ENCODE peak calls at places on chromosomes 3 and 15, in six cellular contexts. A is SK-N-SH, N is H1, V is K562, X is GM12891, M is GM12878. R is an unnamed sample.

GRCh38 chr3:185823280-185824044 is 1.4 kb downstream of the IGF2BP2 start:
- DNase-seq in A (peak), N (no peak), V (peak), X (peak), M (no peak), R (peak)

GRCh38 chr3:120446891-120447668 is 3.7 kb downstream of the FSTL1 start:
- DNase-seq in A (no peak), N (no peak), V (no peak), X (no peak), M (no peak), R (no peak)

GRCh38 chr15:69904296-69904560 is 193.5 kb downstream of the TLE3 start:
- DNase-seq in A (peak), N (no peak), V (no peak), X (no peak), M (no peak), R (no peak)

GRCh38 chr15:95129589-95129988 is 898.2 kb downstream of the MCTP2 start:
- DNase-seq in A (no peak), N (no peak), V (no peak), X (no peak), M (no peak), R (no peak)

GRCh38 chr15:78072080-78072892 is 5.2 kb downstream of the TBC1D2B start:
- DNase-seq in A (no peak), N (no peak), V (no peak), X (no peak), M (no peak), R (no peak)

GRCh38 chr3:24365168-24365567 is 129.5 kb downstream of the THRB start:
- DNase-seq in A (peak), N (no peak), V (no peak), X (no peak), M (no peak), R (no peak)

GRCh38 chr15:55389276-55389631 is 18.9 kb downstream of the CCPG1 start:
- DNase-seq in A (no peak), N (no peak), V (no peak), X (no peak), M (no peak), R (no peak)

GRCh38 chr15:68277605-68278344 is at the start of gene FEM1B:
- DNase-seq in A (peak), N (peak), V (peak), X (peak), M (peak), R (peak)

GRCh38 chr3:24096695-24097290 is 151.7 kb downstream of the NR1D2 start:
- DNase-seq in A (no peak), N (no peak), V (no peak), X (no peak), M (no peak), R (no peak)

GRCh38 chr3:119145500-119146167 is at the start of gene TEX55:
- DNase-seq in A (peak), N (no peak), V (peak), X (peak), M (no peak), R (peak)

GRCh38 chr3:188124184-188124583 is 29.8 kb upstream of the LPP start:
- DNase-seq in A (no peak), N (no peak), V (no peak), X (no peak), M (no peak), R (no peak)

GRCh38 chr15:90075420-90076289 is 26.6 kb downstream of the IDH2 start:
- DNase-seq in A (no peak), N (no peak), V (no peak), X (no peak), M (no peak), R (no peak)

GRCh38 chr3:151051533-151051932 is 33.9 kb upstream of the MED12L start:
- DNase-seq in A (no peak), N (no peak), V (no peak), X (no peak), M (no peak), R (no peak)

GRCh38 chr15:29765898-29766537 is 56.2 kb downstream of the TJP1 start:
- DNase-seq in A (no peak), N (no peak), V (no peak), X (no peak), M (no peak), R (no peak)

GRCh38 chr3:8416965-8417364 is 84.7 kb upstream of the LMCD1 start:
- DNase-seq in A (no peak), N (no peak), V (peak), X (no peak), M (no peak), R (no peak)

GRCh38 chr15:67803996-67804843 is 21.1 kb upstream of the SKOR1 start:
- DNase-seq in A (no peak), N (no peak), V (peak), X (no peak), M (no peak), R (no peak)

GRCh38 chr3:70225146-70225545 is 87.3 kb downstream of the MDFIC2 start:
- DNase-seq in A (no peak), N (no peak), V (no peak), X (no peak), M (no peak), R (no peak)

GRCh38 chr3:49704629-49705028 is 14.9 kb downstream of the AMIGO3 start:
- DNase-seq in A (no peak), N (no peak), V (no peak), X (no peak), M (no peak), R (no peak)

GRCh38 chr3:172550347-172550943 is 27.2 kb upstream of the TNFSF10 start:
- DNase-seq in A (no peak), N (no peak), V (peak), X (no peak), M (no peak), R (no peak)

GRCh38 chr3:5194801-5195509 is 7.4 kb downstream of the EDEM1 start:
- DNase-seq in A (no peak), N (no peak), V (peak), X (no peak), M (no peak), R (no peak)

GRCh38 chr3:30516238-30516637 is 90.2 kb upstream of the TGFBR2 start:
- DNase-seq in A (no peak), N (no peak), V (no peak), X (no peak), M (no peak), R (no peak)

GRCh38 chr15:60635507-60636352 is 156.8 kb upstream of the ICE2 start:
- DNase-seq in A (no peak), N (no peak), V (no peak), X (no peak), M (peak), R (peak)

GRCh38 chr3:32630266-32630665 is 54.7 kb upstream of the CNOT10 start:
- DNase-seq in A (no peak), N (no peak), V (no peak), X (no peak), M (no peak), R (no peak)

GRCh38 chr3:112761062-112761638 is 85.5 kb downstream of the CD200R1L start:
- DNase-seq in A (no peak), N (no peak), V (no peak), X (no peak), M (no peak), R (no peak)

GRCh38 chr15:50876989-50877360 is 31.5 kb upstream of the AP4E1 start:
- DNase-seq in A (peak), N (peak), V (peak), X (no peak), M (no peak), R (no peak)

GRCh38 chr3:64685800-64686445 is 1.9 kb downstream of the ADAMTS9 start:
- DNase-seq in A (peak), N (no peak), V (peak), X (no peak), M (no peak), R (no peak)

GRCh38 chr3:70383360-70383831 is 71.0 kb upstream of the MDFIC2 start:
- DNase-seq in A (no peak), N (no peak), V (no peak), X (peak), M (peak), R (no peak)

GRCh38 chr3:179464296-179465092 is 13.2 kb upstream of the GNB4 start:
- DNase-seq in A (no peak), N (no peak), V (peak), X (no peak), M (no peak), R (no peak)

DNA sequence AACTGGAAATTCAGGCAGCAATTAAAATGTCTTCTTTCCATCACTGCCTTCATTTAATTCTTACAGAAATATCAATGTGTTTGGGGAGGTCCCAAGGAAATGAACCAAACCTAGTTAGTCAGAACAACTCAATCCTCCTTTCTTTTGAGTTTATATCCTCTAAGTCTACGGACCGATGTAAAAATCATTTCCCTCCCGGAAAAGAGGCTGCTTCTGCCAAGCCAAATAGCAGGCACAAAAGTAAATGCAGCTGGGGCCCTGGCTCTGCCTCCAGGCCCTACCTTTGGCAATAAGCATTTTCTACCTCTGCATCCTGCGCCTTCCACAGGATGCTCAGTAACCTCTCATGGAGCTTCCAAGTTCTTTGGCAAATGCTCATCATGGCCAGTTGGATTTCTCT is 122.5 kb upstream of the COL8A1 start:
- DNase-seq in A (no peak), N (no peak), V (no peak), X (no peak), M (no peak), R (no peak)
- TF ChIP-seq TAF1 in A (no peak), N (no peak), V (no peak), X (no peak), M (no peak), R (no peak)

GRCh38 chr3:143601738-143602480 is 246.4 kb downstream of the SLC9A9 start:
- DNase-seq in A (no peak), N (no peak), V (peak), X (no peak), M (no peak), R (no peak)
- TF ChIP-seq TAF1 in A (no peak), N (no peak), V (no peak), X (no peak), M (no peak), R (no peak)

GRCh38 chr15:101250331-101250730 is 1.5 kb downstream of the CHSY1 start:
- DNase-seq in A (no peak), N (no peak), V (no peak), X (no peak), M (no peak), R (no peak)
- TF ChIP-seq TAF1 in A (no peak), N (no peak), V (no peak), X (no peak), M (no peak), R (no peak)

DNA sequence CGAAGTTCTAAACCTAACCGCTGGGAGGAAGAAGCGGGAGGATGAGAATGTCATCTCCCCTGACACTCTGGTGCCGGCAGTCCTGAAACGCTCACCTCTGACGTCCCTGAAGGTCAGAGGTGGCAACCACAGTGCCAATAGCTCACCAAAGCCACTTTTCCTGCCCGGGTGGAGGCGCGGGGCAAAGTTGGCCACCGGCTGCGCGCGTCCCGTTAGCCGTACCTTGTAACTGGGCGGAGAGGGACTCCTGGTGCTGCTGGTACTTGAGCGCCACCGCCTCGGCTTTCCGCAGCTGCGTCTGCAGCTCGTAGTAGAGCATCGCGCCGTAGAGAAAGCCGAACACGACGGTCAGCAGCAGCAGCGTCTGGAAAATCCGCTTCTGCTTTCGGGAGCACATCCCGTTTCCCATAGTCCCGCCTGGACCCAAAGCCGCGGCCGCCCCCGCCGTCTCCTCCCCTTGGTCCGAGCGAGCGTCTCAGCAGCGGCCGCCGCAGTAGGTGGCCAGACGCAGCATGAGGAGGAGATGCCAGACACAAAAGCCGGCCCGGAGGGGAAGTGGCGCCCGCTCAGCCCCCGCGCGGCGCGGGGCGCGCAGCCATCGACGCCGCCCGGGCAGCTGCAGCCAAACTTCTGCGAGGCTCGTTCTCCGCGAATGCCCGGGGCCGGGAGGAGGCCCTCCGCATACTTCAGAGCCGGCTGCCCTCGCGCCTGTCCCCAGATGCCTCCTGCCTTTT is 680 bp downstream of the GOLIM4 start:
- DNase-seq in A (peak), N (no peak), V (peak), X (peak), M (peak), R (peak)
- TF ChIP-seq TAF1 in A (peak), N (peak), V (no peak), X (peak), M (peak), R (peak)

GRCh38 chr15:38650384-38650783 is 85.8 kb upstream of the RASGRP1 start:
- DNase-seq in A (no peak), N (no peak), V (no peak), X (no peak), M (no peak), R (no peak)
- TF ChIP-seq TAF1 in A (no peak), N (no peak), V (no peak), X (no peak), M (no peak), R (no peak)

GRCh38 chr3:53883008-53883407 is 1.1 kb upstream of the ACTR8 start:
- DNase-seq in A (no peak), N (no peak), V (no peak), X (no peak), M (no peak), R (no peak)

GRCh38 chr3:53885239-53885638 is 3.3 kb upstream of the ACTR8 start:
- DNase-seq in A (no peak), N (no peak), V (no peak), X (no peak), M (peak), R (no peak)

GRCh38 chr3:53880396-53881345 is 1.3 kb downstream of the ACTR8 start:
- DNase-seq in A (peak), N (no peak), V (no peak), X (no peak), M (no peak), R (no peak)

GRCh38 chr3:53884623-53885022 is 2.7 kb upstream of the ACTR8 start:
- DNase-seq in A (no peak), N (no peak), V (no peak), X (no peak), M (no peak), R (no peak)

GRCh38 chr3:53881691-53882593 is at the start of gene ACTR8:
- DNase-seq in A (peak), N (peak), V (peak), X (peak), M (peak), R (peak)
- TF ChIP-seq TAF1 in A (peak), N (peak), V (peak), X (peak), M (peak), R (peak)

GRCh38 chr3:176088962-176089383 is 1108.3 kb downstream of the TBL1XR1 start:
- DNase-seq in A (no peak), N (no peak), V (no peak), X (no peak), M (no peak), R (no peak)
- TF ChIP-seq TAF1 in A (no peak), N (no peak), V (no peak), X (no peak), M (no peak), R (no peak)

GRCh38 chr15:74322558-74323180 is 44.8 kb downstream of the CYP11A1 start:
- DNase-seq in A (peak), N (no peak), V (peak), X (peak), M (no peak), R (peak)
- TF ChIP-seq TAF1 in A (no peak), N (no peak), V (no peak), X (no peak), M (no peak), R (no peak)

DNA sequence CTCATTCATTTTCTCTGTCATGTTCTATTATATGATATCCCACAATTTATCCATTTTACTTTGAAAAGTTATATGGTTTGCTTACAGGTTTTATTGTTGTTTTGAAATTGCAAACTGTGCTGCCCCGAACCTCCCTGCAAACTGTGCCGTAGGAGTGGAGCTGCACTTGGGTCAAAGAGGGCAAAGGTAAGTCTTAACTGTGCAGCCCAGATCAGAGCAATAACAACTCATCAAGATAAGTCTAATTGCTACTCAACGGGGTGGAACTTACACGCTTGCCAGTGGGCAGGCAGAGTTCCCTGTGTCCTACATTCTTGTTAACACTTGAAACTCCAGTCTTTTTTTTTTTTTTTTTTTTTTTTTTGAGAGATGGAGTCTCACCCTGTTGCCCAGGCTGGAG is 33.2 kb downstream of the ZDHHC19 start:
- DNase-seq in A (peak), N (no peak), V (peak), X (no peak), M (no peak), R (no peak)
- TF ChIP-seq TAF1 in A (no peak), N (no peak), V (no peak), X (no peak), M (no peak), R (no peak)

R was measured in GM12892.